ENCODE peak calls at places on chromosomes 7 and 10, in five cellular contexts. X is NCI-H1417, Y is NCI-H748 treated with DMSO at 0.1 percent for 48 hours, J is AML-193, U is neural crest cell. S is an unnamed sample.

GRCh38 chr7:42053834-42054233 is 183.2 kb downstream of the GLI3 start:
- DNase-seq in X (no peak), J (no peak), Y (no peak), U (no peak), S (no peak)

GRCh38 chr10:118962159-118962863 is 67.2 kb upstream of the NANOS1 start:
- DNase-seq in U (no peak), Y (no peak), X (no peak), J (no peak), S (no peak)

GRCh38 chr7:142808802-142809583 is 38.2 kb downstream of the PRSS2 start:
- DNase-seq in Y (no peak), X (no peak), U (no peak), J (no peak), S (no peak)

GRCh38 chr7:157516911-157517781 is 180.3 kb downstream of the DNAJB6 start:
- DNase-seq in U (no peak), Y (no peak), X (no peak), J (no peak), S (no peak)

GRCh38 chr7:100917018-100917365 is 21.3 kb upstream of the ACHE start:
- DNase-seq in X (no peak), J (no peak), U (no peak), Y (no peak), S (no peak)

GRCh38 chr10:69391158-69391557 is 25.6 kb downstream of the TACR2 start:
- DNase-seq in Y (no peak), J (no peak), U (no peak), X (no peak), S (no peak)

GRCh38 chr10:103441206-103441605 is 11.0 kb downstream of the CALHM2 start:
- DNase-seq in Y (no peak), X (no peak), U (no peak), J (no peak), S (no peak)

GRCh38 chr7:27082171-27082570 is 13.6 kb downstream of the HOXA1 start:
- DNase-seq in U (no peak), X (no peak), J (no peak), Y (no peak), S (no peak)

GRCh38 chr7:90655566-90655965 is 59.4 kb downstream of the CDK14 start:
- DNase-seq in J (no peak), Y (no peak), X (no peak), U (no peak), S (no peak)

GRCh38 chr7:122975341-122975740 is 20.2 kb downstream of the TAS2R16 start:
- DNase-seq in U (no peak), X (no peak), Y (no peak), J (no peak), S (no peak)

GRCh38 chr10:1824928-1825327 is 87.6 kb upstream of the ADARB2 start:
- DNase-seq in Y (no peak), X (no peak), U (no peak), J (no peak), S (no peak)

GRCh38 chr10:132897516-132898381 is 44.6 kb downstream of the CFAP46 start:
- DNase-seq in X (no peak), U (no peak), J (no peak), Y (no peak), S (no peak)

GRCh38 chr10:115141254-115141653 is 48.1 kb downstream of the ATRNL1 start:
- DNase-seq in X (no peak), J (peak; percentile 1), Y (no peak), U (no peak), S (no peak)

GRCh38 chr7:105268511-105269392 is 120.0 kb downstream of the SRPK2 start:
- DNase-seq in X (peak; percentile 73), Y (no peak), U (no peak), J (peak; percentile 64), S (no peak)

GRCh38 chr7:45689011-45689796 is 115.0 kb downstream of the ADCY1 start:
- DNase-seq in J (no peak), U (no peak), Y (no peak), X (no peak), S (no peak)

GRCh38 chr10:63829573-63830149 is 308.5 kb downstream of the REEP3 start:
- DNase-seq in J (no peak), U (no peak), X (no peak), Y (no peak), S (no peak)

GRCh38 chr7:1428941-1429444 is 30.3 kb downstream of the MICALL2 start:
- DNase-seq in X (no peak), U (no peak), Y (no peak), J (no peak), S (no peak)

GRCh38 chr10:21675157-21675796 is 141.2 kb downstream of the MLLT10 start:
- DNase-seq in Y (no peak), J (peak; percentile 16), U (peak; percentile 20), X (peak; percentile 3), S (no peak)

GRCh38 chr7:76364198-76364584 is 5.4 kb upstream of the YWHAG start:
- DNase-seq in Y (no peak), U (no peak), J (peak; percentile 64), X (no peak), S (no peak)

GRCh38 chr10:78774999-78775711 is 293.6 kb upstream of the ZMIZ1 start:
- DNase-seq in J (no peak), U (no peak), X (peak; percentile 64), Y (no peak), S (no peak)

GRCh38 chr10:3475367-3475766 is 302.8 kb upstream of the PITRM1 start:
- DNase-seq in J (no peak), Y (no peak), U (no peak), X (no peak), S (no peak)

GRCh38 chr7:73397936-73398335 is 35.6 kb upstream of the FZD9 start:
- DNase-seq in Y (no peak), J (no peak), U (no peak), X (no peak), S (no peak)

GRCh38 chr7:137109966-137110930 is 233.3 kb downstream of the PTN start:
- DNase-seq in X (no peak), Y (no peak), J (no peak), U (no peak), S (no peak)

GRCh38 chr10:92692085-92692671 is 2.4 kb downstream of the HHEX start:
- DNase-seq in X (no peak), J (peak; percentile 11), U (peak; percentile 19), Y (no peak), S (no peak)

GRCh38 chr7:31633894-31634494 is 53.0 kb upstream of the PPP1R17 start:
- DNase-seq in J (peak; percentile 33), U (peak; percentile 53), Y (peak; percentile 68), X (peak; percentile 62), S (no peak)

GRCh38 chr7:19557726-19558470 is 150.9 kb downstream of the POLR1F start:
- DNase-seq in Y (no peak), U (no peak), X (no peak), J (no peak), S (no peak)

GRCh38 chr7:91628742-91629141 is 251.8 kb downstream of the MTERF1 start:
- DNase-seq in Y (no peak), X (no peak), J (no peak), U (no peak), S (no peak)

GRCh38 chr7:16129431-16130126 is 291.8 kb downstream of the CRPPA start:
- DNase-seq in U (no peak), X (no peak), J (no peak), Y (peak; percentile 40), S (no peak)

GRCh38 chr10:31136386-31136785 is 104.7 kb upstream of the ZNF438 start:
- DNase-seq in U (no peak), X (no peak), J (no peak), Y (no peak), S (no peak)

GRCh38 chr7:35647171-35647574 is 47.8 kb downstream of the HERPUD2 start:
- DNase-seq in J (no peak), X (peak; percentile 16), Y (no peak), U (no peak), S (no peak)

S was measured in thoracic aorta.